ENCODE peak calls at places on chromosome 9, in six cellular contexts. C is neuronal stem cell, W is mesenchymal stem cell, R is IMR-90, M is H1, N is trophoblast cell. B is an unnamed sample.

GRCh38 chr9:107615325-107615724 is 125.8 kb upstream of the KLF4 start:
- DNase-seq in R (peak), W (peak), M (no peak), N (no peak), C (no peak), B (no peak)

GRCh38 chr9:90642570-90643539 is at the start of gene DIRAS2:
- DNase-seq in M (peak), W (peak), R (peak), N (peak), C (peak), B (peak)

GRCh38 chr9:6771722-6772121 is 13.9 kb downstream of the KDM4C start:
- DNase-seq in W (no peak), M (peak), N (no peak), R (no peak), C (no peak), B (peak)

GRCh38 chr9:109249615-109250014 is 71.2 kb downstream of the EPB41L4B start:
- DNase-seq in M (peak), W (no peak), R (no peak), N (no peak), C (peak), B (peak)

GRCh38 chr9:37381094-37381741 is 41.3 kb upstream of the GRHPR start:
- DNase-seq in W (no peak), M (no peak), R (no peak), N (no peak), C (no peak), B (no peak)

GRCh38 chr9:135404451-135405144 is 75.0 kb upstream of the PPP1R26 start:
- DNase-seq in N (no peak), C (no peak), M (no peak), W (no peak), R (no peak), B (no peak)

GRCh38 chr9:77019810-77020437 is 469 bp downstream of the FOXB2 start:
- DNase-seq in M (peak), R (no peak), C (no peak), N (no peak), W (no peak), B (peak)

GRCh38 chr9:130196643-130197042 is 24.4 kb downstream of the NCS1 start:
- DNase-seq in C (no peak), W (no peak), R (peak), M (no peak), N (no peak), B (no peak)

GRCh38 chr9:14320272-14321245 is 6.6 kb upstream of the NFIB start:
- DNase-seq in M (no peak), R (peak), W (peak), N (peak), C (no peak), B (no peak)

GRCh38 chr9:100111235-100111634 is 12.2 kb downstream of the INVS start:
- DNase-seq in M (no peak), R (peak), W (peak), C (no peak), N (no peak), B (no peak)

GRCh38 chr9:123111977-123112869 is 78.8 kb downstream of the GPR21 start:
- DNase-seq in C (no peak), M (no peak), N (no peak), R (no peak), W (no peak), B (peak)

GRCh38 chr9:134136117-134136996 is 475 bp downstream of the WDR5 start:
- DNase-seq in R (peak), W (peak), N (no peak), M (peak), C (peak), B (no peak)

GRCh38 chr9:86494644-86495081 is 140.5 kb upstream of the TUT7 start:
- DNase-seq in R (peak), N (peak), M (no peak), W (peak), C (no peak), B (no peak)

GRCh38 chr9:4866239-4866969 is 73.7 kb downstream of the RCL1 start:
- DNase-seq in C (no peak), N (peak), R (peak), M (no peak), W (no peak), B (no peak)

GRCh38 chr9:133786371-133786753 is 48.2 kb upstream of the SARDH start:
- DNase-seq in C (no peak), N (no peak), M (no peak), W (no peak), R (no peak), B (no peak)

GRCh38 chr9:136856541-136857141 is 4.5 kb downstream of the MAMDC4 start:
- DNase-seq in M (peak), C (no peak), N (no peak), W (no peak), R (no peak), B (peak)
- H4K91ac ChIP-seq in M (no peak), C (no peak), N (no peak), W (no peak), R (no peak), B (no peak)

GRCh38 chr9:114829686-114830085 is 23.8 kb upstream of the TNFSF15 start:
- DNase-seq in R (no peak), M (no peak), C (no peak), W (no peak), N (no peak), B (no peak)

GRCh38 chr9:114827658-114828360 is 22.0 kb upstream of the TNFSF15 start:
- DNase-seq in W (no peak), C (no peak), M (no peak), N (no peak), R (no peak), B (no peak)

GRCh38 chr9:114825126-114825525 is 19.3 kb upstream of the TNFSF15 start:
- DNase-seq in R (no peak), W (no peak), N (no peak), M (no peak), C (no peak), B (no peak)

GRCh38 chr9:114834386-114834785 is 28.5 kb upstream of the TNFSF15 start:
- DNase-seq in W (peak), C (no peak), R (no peak), N (no peak), M (no peak), B (no peak)

DNA sequence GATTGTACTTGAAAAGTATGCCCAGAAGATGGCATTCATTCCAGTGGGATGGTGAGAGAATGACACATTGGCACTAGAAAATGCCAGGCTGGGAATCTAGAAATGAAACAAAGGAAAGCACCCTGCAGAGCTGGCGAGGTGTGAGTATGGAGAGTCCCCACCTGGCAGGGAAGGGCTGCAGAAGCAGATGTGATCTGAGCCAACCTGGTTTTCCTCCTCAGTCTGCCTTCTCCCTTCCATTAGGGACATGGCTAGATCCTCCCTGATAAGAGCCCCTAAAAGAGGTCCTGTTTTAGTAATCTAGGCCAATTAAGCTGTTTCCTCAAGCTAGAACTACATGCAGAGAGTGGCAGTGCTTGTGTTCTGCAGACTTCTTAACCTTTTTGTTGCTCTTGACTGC is 24.7 kb upstream of the TNFSF15 start:
- DNase-seq in N (no peak), C (no peak), W (no peak), R (no peak), M (no peak), B (no peak)
- H4K91ac ChIP-seq in N (no peak), C (no peak), W (no peak), R (no peak), M (no peak), B (no peak)

DNA sequence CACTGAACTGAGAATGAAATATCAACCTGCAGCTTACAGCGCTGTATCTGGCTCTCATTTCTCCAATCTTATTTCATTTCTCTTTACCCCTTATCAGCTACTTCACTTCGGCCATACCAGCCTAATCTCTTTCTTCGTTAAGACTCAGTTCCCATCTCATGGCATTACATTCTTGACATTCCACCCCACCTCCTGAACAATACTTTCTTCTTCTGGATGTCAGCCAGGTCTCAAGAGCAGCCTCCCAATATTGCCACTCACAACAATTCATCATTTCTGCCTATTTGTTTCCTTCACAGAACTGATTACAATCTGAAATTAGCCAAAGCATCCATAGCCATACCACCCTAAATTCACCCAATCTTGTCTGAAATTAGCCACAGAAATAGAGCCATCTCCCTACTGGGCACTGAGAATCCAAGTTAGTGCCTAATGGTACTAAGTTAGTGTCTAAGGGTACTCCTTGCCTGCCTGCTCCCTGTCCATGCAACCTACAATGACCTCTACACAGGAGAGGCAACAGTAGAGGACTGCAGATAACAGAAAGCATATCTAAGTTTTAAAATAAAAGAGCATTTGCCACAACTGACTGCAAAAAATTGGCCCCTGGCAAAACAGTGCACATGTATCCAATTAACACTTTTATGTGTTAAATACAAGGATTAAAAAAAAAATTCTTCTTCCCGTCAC is 35.2 kb downstream of the SETX start:
- DNase-seq in R (no peak), M (no peak), W (no peak), C (peak), N (no peak), B (no peak)
- H4K91ac ChIP-seq in R (no peak), M (no peak), W (no peak), C (no peak), N (no peak), B (no peak)

GRCh38 chr9:111752455-111752854 is 42.3 kb downstream of the SHOC1 start:
- DNase-seq in W (no peak), M (no peak), C (no peak), R (peak), N (peak), B (no peak)
- H4K91ac ChIP-seq in W (no peak), M (no peak), C (no peak), R (no peak), N (no peak), B (no peak)

GRCh38 chr9:1173986-1174385 is 123.8 kb downstream of the DMRT2 start:
- DNase-seq in W (no peak), R (no peak), C (no peak), N (no peak), M (no peak), B (no peak)
- H4K91ac ChIP-seq in W (no peak), R (no peak), C (no peak), N (no peak), M (no peak), B (no peak)

DNA sequence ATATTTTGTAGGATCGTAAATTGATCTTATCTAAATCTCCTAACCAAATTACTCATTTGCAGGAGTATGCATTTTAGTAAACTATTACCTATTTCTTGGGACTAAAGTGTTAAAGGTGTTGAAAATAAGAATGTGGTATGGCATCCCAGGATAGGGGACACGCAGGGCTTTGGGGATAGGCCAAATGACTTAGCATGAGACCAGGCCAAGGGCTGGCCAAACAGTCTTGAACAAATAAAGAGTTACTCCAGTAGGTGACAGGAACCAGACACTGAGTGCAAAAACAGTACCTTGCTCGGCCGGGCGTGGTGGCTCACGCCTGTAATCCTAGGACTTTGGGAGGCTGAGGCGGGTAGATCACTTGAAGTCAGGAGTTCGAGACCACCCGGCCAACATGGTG is 25.1 kb downstream of the TBC1D2 start:
- DNase-seq in N (peak), W (no peak), M (no peak), C (no peak), R (no peak), B (no peak)
- H4K91ac ChIP-seq in N (no peak), W (no peak), M (no peak), C (no peak), R (no peak), B (no peak)